ENCODE peak calls at places on chromosomes 11 and 22, in eight cellular contexts. One of them, this sample, is unnamed.

GRCh38 chr11:120805960-120806555 is 217.8 kb upstream of the TBCEL start:
- DNase-seq in H9: no peak
- DNase-seq in tibial artery: no peak
- DNase-seq in HFF-Myc: no peak
- DNase-seq in neural progenitor cell: no peak
- DNase-seq in astrocyte of the spinal cord: peak; percentile 12
- DNase-seq in fibroblast of villous mesenchyme: no peak
- DNase-seq in GM23338: no peak
- DNase-seq in this sample: no peak

GRCh38 chr22:31867386-31868153 is 76.8 kb upstream of the YWHAH start:
- DNase-seq in H9: no peak
- DNase-seq in tibial artery: no peak
- DNase-seq in HFF-Myc: no peak
- DNase-seq in neural progenitor cell: no peak
- DNase-seq in astrocyte of the spinal cord: no peak
- DNase-seq in fibroblast of villous mesenchyme: no peak
- DNase-seq in GM23338: peak; percentile 50
- DNase-seq in this sample: no peak

GRCh38 chr11:46009647-46010046 is 87.2 kb downstream of the LARGE2 start:
- DNase-seq in H9: no peak
- DNase-seq in tibial artery: no peak
- DNase-seq in HFF-Myc: no peak
- DNase-seq in neural progenitor cell: no peak
- DNase-seq in astrocyte of the spinal cord: no peak
- DNase-seq in fibroblast of villous mesenchyme: no peak
- DNase-seq in GM23338: no peak
- DNase-seq in this sample: no peak

GRCh38 chr11:9825315-9825714 is 161.4 kb downstream of the SWAP70 start:
- DNase-seq in H9: no peak
- DNase-seq in tibial artery: no peak
- DNase-seq in HFF-Myc: no peak
- DNase-seq in neural progenitor cell: no peak
- DNase-seq in astrocyte of the spinal cord: no peak
- DNase-seq in fibroblast of villous mesenchyme: no peak
- DNase-seq in GM23338: no peak
- DNase-seq in this sample: no peak

GRCh38 chr11:121329786-121330395 is 37.3 kb downstream of the SC5D start:
- DNase-seq in H9: no peak
- DNase-seq in tibial artery: no peak
- DNase-seq in HFF-Myc: no peak
- DNase-seq in neural progenitor cell: no peak
- DNase-seq in astrocyte of the spinal cord: no peak
- DNase-seq in fibroblast of villous mesenchyme: no peak
- DNase-seq in GM23338: no peak
- DNase-seq in this sample: no peak

GRCh38 chr11:63614136-63614664 is at the start of gene PLAAT3:
- DNase-seq in H9: peak; percentile 86
- DNase-seq in tibial artery: peak; percentile 87
- DNase-seq in HFF-Myc: no peak
- DNase-seq in neural progenitor cell: peak; percentile 76
- DNase-seq in astrocyte of the spinal cord: peak; percentile 42
- DNase-seq in fibroblast of villous mesenchyme: peak; percentile 48
- DNase-seq in GM23338: peak; percentile 87
- DNase-seq in this sample: peak; percentile 39

GRCh38 chr22:29065468-29066190 is 4.0 kb upstream of the C22orf31 start:
- DNase-seq in H9: no peak
- DNase-seq in tibial artery: no peak
- DNase-seq in HFF-Myc: no peak
- DNase-seq in neural progenitor cell: no peak
- DNase-seq in astrocyte of the spinal cord: no peak
- DNase-seq in fibroblast of villous mesenchyme: no peak
- DNase-seq in GM23338: no peak
- DNase-seq in this sample: no peak

GRCh38 chr11:29448246-29448877 is 568.5 kb downstream of the KCNA4 start:
- DNase-seq in H9: no peak
- DNase-seq in tibial artery: no peak
- DNase-seq in HFF-Myc: no peak
- DNase-seq in neural progenitor cell: peak; percentile 52
- DNase-seq in astrocyte of the spinal cord: peak; percentile 58
- DNase-seq in fibroblast of villous mesenchyme: no peak
- DNase-seq in GM23338: peak; percentile 57
- DNase-seq in this sample: no peak

GRCh38 chr11:83124631-83125424 is 32.1 kb upstream of the PCF11 start:
- DNase-seq in H9: no peak
- DNase-seq in tibial artery: no peak
- DNase-seq in HFF-Myc: no peak
- DNase-seq in neural progenitor cell: no peak
- DNase-seq in astrocyte of the spinal cord: no peak
- DNase-seq in fibroblast of villous mesenchyme: no peak
- DNase-seq in GM23338: no peak
- DNase-seq in this sample: no peak

GRCh38 chr11:93567406-93567819 is 24.2 kb upstream of the SMCO4 start:
- DNase-seq in H9: no peak
- DNase-seq in tibial artery: peak; percentile 94
- DNase-seq in HFF-Myc: no peak
- DNase-seq in neural progenitor cell: no peak
- DNase-seq in astrocyte of the spinal cord: peak; percentile 32
- DNase-seq in fibroblast of villous mesenchyme: no peak
- DNase-seq in GM23338: no peak
- DNase-seq in this sample: no peak

GRCh38 chr11:24697722-24698121 is 200.9 kb downstream of the LUZP2 start:
- DNase-seq in H9: no peak
- DNase-seq in tibial artery: no peak
- DNase-seq in HFF-Myc: no peak
- DNase-seq in neural progenitor cell: no peak
- DNase-seq in astrocyte of the spinal cord: peak; percentile 42
- DNase-seq in fibroblast of villous mesenchyme: peak; percentile 2
- DNase-seq in GM23338: no peak
- DNase-seq in this sample: no peak

GRCh38 chr22:30868663-30869385 is 99.8 kb downstream of the MORC2 start:
- DNase-seq in H9: no peak
- DNase-seq in tibial artery: peak; percentile 34
- DNase-seq in HFF-Myc: no peak
- DNase-seq in neural progenitor cell: no peak
- DNase-seq in astrocyte of the spinal cord: peak; percentile 22
- DNase-seq in fibroblast of villous mesenchyme: peak; percentile 17
- DNase-seq in GM23338: no peak
- DNase-seq in this sample: no peak

GRCh38 chr11:1202776-1203504 is 19.9 kb upstream of the MUC5B start:
- DNase-seq in H9: peak; percentile 89
- DNase-seq in tibial artery: peak; percentile 73
- DNase-seq in HFF-Myc: no peak
- DNase-seq in neural progenitor cell: peak; percentile 83
- DNase-seq in astrocyte of the spinal cord: peak; percentile 8
- DNase-seq in fibroblast of villous mesenchyme: peak; percentile 21
- DNase-seq in GM23338: peak; percentile 88
- DNase-seq in this sample: peak; percentile 64

GRCh38 chr11:75147875-75148263 is 3.0 kb upstream of the SLCO2B1 start:
- DNase-seq in H9: no peak
- DNase-seq in tibial artery: peak; percentile 77
- DNase-seq in HFF-Myc: no peak
- DNase-seq in neural progenitor cell: no peak
- DNase-seq in astrocyte of the spinal cord: no peak
- DNase-seq in fibroblast of villous mesenchyme: no peak
- DNase-seq in GM23338: no peak
- DNase-seq in this sample: no peak

GRCh38 chr11:45964911-45965389 is 42.5 kb downstream of the LARGE2 start:
- DNase-seq in H9: peak; percentile 76
- DNase-seq in tibial artery: peak; percentile 70
- DNase-seq in HFF-Myc: peak; percentile 74
- DNase-seq in neural progenitor cell: peak; percentile 76
- DNase-seq in astrocyte of the spinal cord: peak; percentile 75
- DNase-seq in fibroblast of villous mesenchyme: peak; percentile 82
- DNase-seq in GM23338: peak; percentile 89
- DNase-seq in this sample: peak; percentile 36

GRCh38 chr11:115166826-115167225 is 337.4 kb downstream of the CADM1 start:
- DNase-seq in H9: no peak
- DNase-seq in tibial artery: no peak
- DNase-seq in HFF-Myc: no peak
- DNase-seq in neural progenitor cell: no peak
- DNase-seq in astrocyte of the spinal cord: no peak
- DNase-seq in fibroblast of villous mesenchyme: no peak
- DNase-seq in GM23338: no peak
- DNase-seq in this sample: no peak

GRCh38 chr11:64102005-64102738 is 63.7 kb downstream of the MACROD1 start:
- DNase-seq in H9: no peak
- DNase-seq in tibial artery: no peak
- DNase-seq in HFF-Myc: peak; percentile 52
- DNase-seq in neural progenitor cell: no peak
- DNase-seq in astrocyte of the spinal cord: no peak
- DNase-seq in fibroblast of villous mesenchyme: no peak
- DNase-seq in GM23338: no peak
- DNase-seq in this sample: no peak

GRCh38 chr22:47394504-47395440 is 632.3 kb downstream of the TBC1D22A start:
- DNase-seq in H9: no peak
- DNase-seq in tibial artery: peak; percentile 35
- DNase-seq in HFF-Myc: no peak
- DNase-seq in neural progenitor cell: no peak
- DNase-seq in astrocyte of the spinal cord: no peak
- DNase-seq in fibroblast of villous mesenchyme: no peak
- DNase-seq in GM23338: no peak
- DNase-seq in this sample: no peak
- TF ChIP-seq CTCF in H9: no peak
- TF ChIP-seq CTCF in tibial artery: no peak
- TF ChIP-seq CTCF in HFF-Myc: no peak
- TF ChIP-seq CTCF in neural progenitor cell: no peak
- TF ChIP-seq CTCF in astrocyte of the spinal cord: no peak
- TF ChIP-seq CTCF in fibroblast of villous mesenchyme: no peak
- TF ChIP-seq CTCF in GM23338: no peak
- TF ChIP-seq CTCF in this sample: no peak

DNA sequence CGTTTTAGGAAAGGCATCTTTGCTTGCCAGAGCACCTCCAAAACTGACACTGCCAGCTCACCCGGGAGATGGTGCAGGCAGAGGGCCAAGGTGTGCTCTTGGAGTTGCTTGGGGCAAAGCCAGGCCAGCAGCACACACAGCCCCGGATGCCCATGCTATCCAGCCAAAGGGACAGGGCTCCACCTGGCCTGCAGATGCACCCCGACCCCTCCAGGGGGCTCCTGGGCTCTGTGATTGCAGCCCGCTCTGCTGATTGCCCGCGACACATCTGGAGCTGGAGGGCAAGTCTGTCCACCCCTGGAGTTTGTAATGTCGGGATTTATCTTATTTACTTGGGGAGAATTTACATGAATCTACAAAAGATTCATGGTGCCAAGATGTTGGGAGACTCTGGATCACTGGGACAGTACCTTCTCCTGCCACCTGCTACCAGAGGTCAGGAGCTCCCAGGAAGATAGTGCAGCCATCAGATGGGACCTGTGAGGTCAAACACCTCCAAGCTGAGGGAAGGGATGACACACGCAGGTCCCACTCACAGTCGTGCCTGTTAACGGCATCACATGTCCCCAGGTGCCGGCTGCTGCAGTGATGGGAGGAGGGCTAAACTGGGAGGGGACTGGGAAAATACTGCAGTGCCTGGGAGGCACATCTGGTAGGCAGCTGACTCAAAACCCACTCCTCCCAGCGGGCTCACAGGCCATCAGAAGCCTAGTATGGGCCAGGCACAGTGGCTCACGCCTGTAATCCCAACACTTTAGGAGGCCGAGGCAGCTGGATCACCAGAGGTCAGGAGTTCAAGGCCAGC is 17.2 kb downstream of the CBX7 start:
- DNase-seq in H9: peak; percentile 90
- DNase-seq in tibial artery: peak; percentile 40
- DNase-seq in HFF-Myc: no peak
- DNase-seq in neural progenitor cell: peak; percentile 87
- DNase-seq in astrocyte of the spinal cord: peak; percentile 31
- DNase-seq in fibroblast of villous mesenchyme: peak; percentile 50
- DNase-seq in GM23338: peak; percentile 91
- DNase-seq in this sample: no peak
- TF ChIP-seq CTCF in H9: peak; percentile 87
- TF ChIP-seq CTCF in tibial artery: no peak
- TF ChIP-seq CTCF in HFF-Myc: peak; percentile 78
- TF ChIP-seq CTCF in neural progenitor cell: peak; percentile 77
- TF ChIP-seq CTCF in astrocyte of the spinal cord: peak; percentile 80
- TF ChIP-seq CTCF in fibroblast of villous mesenchyme: peak; percentile 75
- TF ChIP-seq CTCF in GM23338: peak; percentile 81
- TF ChIP-seq CTCF in this sample: peak; percentile 46

DNA sequence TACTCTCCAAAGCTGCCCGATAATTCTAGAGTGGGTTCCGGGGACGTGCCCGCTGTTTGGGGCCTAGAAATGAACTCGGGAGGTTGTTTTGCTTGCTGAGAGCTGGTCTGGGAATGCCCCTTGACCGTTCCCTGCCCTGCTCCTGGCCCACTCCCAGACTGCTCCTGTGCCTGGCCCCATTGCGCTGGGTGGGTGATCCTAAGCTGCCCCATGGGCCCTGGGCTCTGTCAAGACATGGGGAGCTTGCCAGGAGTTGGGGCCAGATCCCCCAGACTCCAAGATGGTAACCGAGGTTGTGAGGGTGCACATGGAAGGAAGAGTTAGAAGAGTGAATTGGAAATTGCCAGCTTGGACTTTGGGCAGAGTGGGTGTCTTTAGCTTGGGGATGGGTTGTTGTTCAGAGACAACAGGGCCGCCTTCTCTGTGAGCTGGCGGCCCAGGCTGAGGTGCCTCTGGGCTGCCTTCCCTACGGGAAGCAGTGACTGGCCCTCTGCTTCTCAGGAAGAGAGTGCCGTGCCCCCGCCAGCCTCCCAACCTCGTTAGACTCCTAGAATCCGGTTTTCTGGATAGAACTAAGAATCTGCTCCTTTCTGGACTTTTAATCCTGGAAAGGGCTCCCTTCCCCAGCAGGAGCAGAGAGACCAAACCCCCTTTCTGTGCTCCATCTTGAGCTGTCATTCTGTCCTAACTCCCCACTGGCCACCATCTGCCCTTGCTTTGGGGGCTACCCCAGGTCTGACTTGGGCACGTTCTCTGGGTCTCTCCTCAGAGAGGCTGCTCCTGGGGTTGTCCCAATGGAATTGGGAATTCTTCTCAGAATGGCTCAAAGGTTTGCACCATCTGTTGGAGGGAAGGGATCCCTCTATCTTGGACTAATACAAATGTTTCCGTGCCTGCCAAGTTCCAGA is 1.8 kb downstream of the ST3GAL4 start:
- DNase-seq in H9: no peak
- DNase-seq in tibial artery: peak; percentile 70
- DNase-seq in HFF-Myc: no peak
- DNase-seq in neural progenitor cell: no peak
- DNase-seq in astrocyte of the spinal cord: no peak
- DNase-seq in fibroblast of villous mesenchyme: no peak
- DNase-seq in GM23338: no peak
- DNase-seq in this sample: no peak
- TF ChIP-seq CTCF in H9: no peak
- TF ChIP-seq CTCF in tibial artery: no peak
- TF ChIP-seq CTCF in HFF-Myc: no peak
- TF ChIP-seq CTCF in neural progenitor cell: no peak
- TF ChIP-seq CTCF in astrocyte of the spinal cord: no peak
- TF ChIP-seq CTCF in fibroblast of villous mesenchyme: no peak
- TF ChIP-seq CTCF in GM23338: no peak
- TF ChIP-seq CTCF in this sample: no peak

DNA sequence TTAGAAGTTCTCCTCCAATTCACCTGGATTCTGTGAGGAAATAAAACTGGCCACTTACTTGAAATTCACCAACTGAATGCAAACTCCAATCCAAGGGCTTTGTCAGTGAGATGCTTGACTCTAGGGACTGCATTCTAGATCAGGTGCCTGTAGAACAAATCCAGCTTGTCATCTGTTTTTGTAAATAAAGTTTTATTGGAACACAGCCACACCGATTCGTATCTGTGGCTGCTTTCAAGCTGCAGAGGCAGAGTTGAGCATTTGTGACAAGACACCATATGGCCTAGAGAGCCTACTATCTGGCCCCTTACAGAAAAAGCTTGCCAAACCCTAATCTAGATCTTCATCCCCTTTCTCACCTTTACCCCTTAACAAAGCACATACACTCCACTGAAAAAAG is 82.3 kb downstream of the BTBD10 start:
- DNase-seq in H9: no peak
- DNase-seq in tibial artery: no peak
- DNase-seq in HFF-Myc: no peak
- DNase-seq in neural progenitor cell: no peak
- DNase-seq in astrocyte of the spinal cord: no peak
- DNase-seq in fibroblast of villous mesenchyme: no peak
- DNase-seq in GM23338: no peak
- DNase-seq in this sample: no peak
- TF ChIP-seq CTCF in H9: no peak
- TF ChIP-seq CTCF in tibial artery: no peak
- TF ChIP-seq CTCF in HFF-Myc: no peak
- TF ChIP-seq CTCF in neural progenitor cell: no peak
- TF ChIP-seq CTCF in astrocyte of the spinal cord: no peak
- TF ChIP-seq CTCF in fibroblast of villous mesenchyme: no peak
- TF ChIP-seq CTCF in GM23338: no peak
- TF ChIP-seq CTCF in this sample: no peak